ENCODE peak calls at places on chromosomes 1 and 21, in six cellular contexts. D, Z, P, T, S and G are unnamed samples.

GRCh38 chr1:13899856-13900255 is 199.9 kb downstream of the PRDM2 start:
- DNase-seq in D (peak; percentile 26), Z (no peak), P (no peak), T (no peak), S (no peak), G (no peak)

GRCh38 chr1:204110894-204111633 is 38.1 kb downstream of the SOX13 start:
- DNase-seq in D (no peak), Z (peak; percentile 6), P (no peak), T (no peak), S (no peak), G (no peak)

GRCh38 chr1:182301467-182302198 is 90.0 kb downstream of the GLUL start:
- DNase-seq in D (no peak), Z (no peak), P (no peak), T (no peak), S (no peak), G (peak; percentile 43)

GRCh38 chr1:97202481-97202880 is 480.9 kb downstream of the PTBP2 start:
- DNase-seq in D (no peak), Z (no peak), P (no peak), T (no peak), S (no peak), G (peak; percentile 24)

GRCh38 chr1:228794173-228794572 is 58.9 kb downstream of the RHOU start:
- DNase-seq in D (no peak), Z (no peak), P (no peak), T (no peak), S (peak; percentile 19), G (no peak)

GRCh38 chr1:206430031-206430983 is 40.0 kb upstream of the IKBKE start:
- DNase-seq in D (peak; percentile 11), Z (no peak), P (no peak), T (no peak), S (no peak), G (no peak)

GRCh38 chr1:23824711-23825075 is 536 bp downstream of the HMGCL start:
- DNase-seq in D (no peak), Z (no peak), P (no peak), T (no peak), S (no peak), G (no peak)

GRCh38 chr1:159492575-159493323 is 43.1 kb downstream of the OR10J5 start:
- DNase-seq in D (peak; percentile 42), Z (no peak), P (no peak), T (no peak), S (no peak), G (no peak)

GRCh38 chr1:28114844-28115243 is 26.4 kb upstream of the EYA3 start:
- DNase-seq in D (no peak), Z (no peak), P (no peak), T (no peak), S (no peak), G (no peak)

GRCh38 chr1:224542783-224543440 is 73.2 kb upstream of the CNIH3 start:
- DNase-seq in D (peak; percentile 65), Z (no peak), P (no peak), T (no peak), S (peak; percentile 10), G (no peak)

GRCh38 chr1:229342305-229342901 is 444 bp downstream of the CCSAP start:
- DNase-seq in D (peak; percentile 81), Z (peak; percentile 65), P (peak; percentile 39), T (peak; percentile 63), S (peak; percentile 83), G (peak; percentile 92)

GRCh38 chr1:61481313-61481712 is 243.6 kb downstream of the TM2D1 start:
- DNase-seq in D (no peak), Z (no peak), P (no peak), T (no peak), S (no peak), G (no peak)

GRCh38 chr1:27006683-27007082 is 6.0 kb downstream of the TENT5B start:
- DNase-seq in D (no peak), Z (no peak), P (no peak), T (no peak), S (no peak), G (no peak)

GRCh38 chr1:46755121-46755520 is 36.2 kb upstream of the EFCAB14 start:
- DNase-seq in D (no peak), Z (no peak), P (no peak), T (no peak), S (no peak), G (no peak)

GRCh38 chr1:183223467-183223866 is 37.4 kb downstream of the LAMC2 start:
- DNase-seq in D (no peak), Z (no peak), P (no peak), T (no peak), S (no peak), G (no peak)

GRCh38 chr1:178870944-178871343 is at the start of gene ANGPTL1:
- DNase-seq in D (no peak), Z (no peak), P (no peak), T (no peak), S (no peak), G (no peak)

GRCh38 chr1:2213576-2214505 is 14.3 kb upstream of the SKI start:
- DNase-seq in D (peak; percentile 90), Z (no peak), P (no peak), T (no peak), S (no peak), G (peak; percentile 87)

GRCh38 chr1:91553196-91553595 is 52.5 kb downstream of the CDC7 start:
- DNase-seq in D (peak; percentile 64), Z (no peak), P (no peak), T (no peak), S (no peak), G (no peak)

GRCh38 chr1:88731475-88731874 is 47.4 kb downstream of the PKN2 start:
- DNase-seq in D (peak; percentile 81), Z (no peak), P (no peak), T (no peak), S (no peak), G (no peak)

GRCh38 chr1:196295766-196296165 is 312.5 kb downstream of the KCNT2 start:
- DNase-seq in D (no peak), Z (no peak), P (no peak), T (no peak), S (no peak), G (no peak)

GRCh38 chr1:218718216-218718615 is 373.1 kb downstream of the TGFB2 start:
- DNase-seq in D (no peak), Z (no peak), P (no peak), T (no peak), S (no peak), G (no peak)

GRCh38 chr21:37093977-37094376 is 20.9 kb downstream of the TTC3 start:
- DNase-seq in D (no peak), Z (no peak), P (no peak), T (no peak), S (no peak), G (no peak)

GRCh38 chr1:111499026-111499790 is 4.2 kb downstream of the ADORA3 start:
- DNase-seq in D (no peak), Z (no peak), P (no peak), T (no peak), S (no peak), G (no peak)